ENCODE peak calls at places on chromosomes 12 and 14, in eight cellular contexts. C, A, T, U, B, X, Q and G are unnamed samples.

GRCh38 chr12:88600272-88600671 is 20.0 kb upstream of the KITLG start:
- DNase-seq in T (no peak), A (no peak), X (no peak), C (no peak), B (no peak), U (no peak), Q (peak), G (no peak)

GRCh38 chr12:68871899-68872298 is 61.1 kb downstream of the CPM start:
- DNase-seq in X (no peak), Q (peak), U (peak), C (no peak), B (no peak), A (no peak), T (no peak), G (no peak)

GRCh38 chr14:104202259-104203070 is 64.1 kb downstream of the KIF26A start:
- DNase-seq in X (no peak), T (no peak), B (peak), A (no peak), U (no peak), Q (no peak), C (no peak), G (peak)

GRCh38 chr12:99020871-99021270 is 375.8 kb downstream of the APAF1 start:
- DNase-seq in X (no peak), U (no peak), A (no peak), T (no peak), C (no peak), Q (no peak), B (no peak), G (no peak)

GRCh38 chr12:24398605-24399004 is 449.1 kb upstream of the SOX5 start:
- DNase-seq in C (no peak), U (no peak), X (no peak), B (no peak), T (no peak), A (no peak), Q (peak), G (no peak)

GRCh38 chr12:127293507-127294310 is 973.3 kb upstream of the TMEM132C start:
- DNase-seq in B (no peak), A (no peak), Q (peak), C (peak), X (peak), T (peak), U (peak), G (peak)

GRCh38 chr14:68104518-68104917 is 284.9 kb downstream of the RAD51B start:
- DNase-seq in A (no peak), B (no peak), U (no peak), C (no peak), X (no peak), Q (peak), T (no peak), G (no peak)

GRCh38 chr14:68987653-68988036 is 8.5 kb upstream of the ACTN1 start:
- DNase-seq in Q (peak), X (no peak), C (no peak), A (no peak), U (peak), B (peak), T (no peak), G (no peak)

GRCh38 chr14:76376001-76376404 is at the start of gene ESRRB:
- DNase-seq in U (peak), C (no peak), Q (no peak), T (no peak), A (no peak), B (no peak), X (no peak), G (peak)

GRCh38 chr14:37278673-37279538 is 81.2 kb downstream of the MIPOL1 start:
- DNase-seq in B (no peak), C (no peak), U (no peak), X (no peak), A (no peak), T (no peak), Q (no peak), G (no peak)

GRCh38 chr14:64709126-64709525 is 4.9 kb downstream of the PLEKHG3 start:
- DNase-seq in X (no peak), C (no peak), B (no peak), T (no peak), A (no peak), Q (no peak), U (no peak), G (peak)

GRCh38 chr14:90381011-90381790 is 15.6 kb upstream of the CALM1 start:
- DNase-seq in U (no peak), A (no peak), B (peak), T (peak), X (no peak), Q (no peak), C (peak), G (peak)

GRCh38 chr14:20848316-20848954 is 42.8 kb upstream of the RNASE3 start:
- DNase-seq in T (no peak), X (no peak), C (no peak), U (no peak), Q (peak), B (no peak), A (no peak), G (peak)

GRCh38 chr14:90760591-90761316 is 55.5 kb downstream of the TTC7B start:
- DNase-seq in Q (peak), C (no peak), X (no peak), U (peak), B (peak), A (no peak), T (no peak), G (peak)

GRCh38 chr12:112381421-112381897 is 772 bp downstream of the HECTD4 start:
- DNase-seq in Q (peak), X (peak), A (peak), U (peak), C (peak), T (peak), B (peak), G (no peak)